ENCODE peak calls at places on chromosomes 12 and 14, in four cellular contexts. N is left ventricle myocardium inferior, L is testis, R is spleen. W is an unnamed sample. For H3K9me3, the result is how much of the 10 kb centered on the place peaks cover.

GRCh38 chr12:112243255-112243965 is 118.0 kb downstream of the TRAFD1 start:
- DNase-seq in N (no peak), L (no peak), R (no peak), W (no peak)

GRCh38 chr14:95023886-95024285 is 133.4 kb downstream of the DICER1 start:
- DNase-seq in N (no peak), L (no peak), R (no peak), W (no peak)

GRCh38 chr14:94601961-94602391 is 10.2 kb upstream of the SERPINA3 start:
- DNase-seq in N (peak), L (peak), R (peak), W (peak)

GRCh38 chr12:46071335-46071734 is 81.0 kb upstream of the SCAF11 start:
- DNase-seq in N (no peak), L (no peak), R (no peak), W (no peak)

GRCh38 chr14:77344597-77344996 is 23.8 kb downstream of the GSTZ1 start:
- DNase-seq in N (no peak), L (no peak), R (no peak), W (no peak)

GRCh38 chr14:60220084-60220483 is 28.9 kb upstream of the PPM1A start:
- DNase-seq in N (no peak), L (no peak), R (no peak), W (no peak)

GRCh38 chr12:40137252-40137651 is 31.4 kb upstream of the SLC2A13 start:
- DNase-seq in N (no peak), L (no peak), R (no peak), W (no peak)

GRCh38 chr12:49358548-49359141 is 8.6 kb upstream of the SPATS2 start:
- DNase-seq in N (no peak), L (peak), R (no peak), W (no peak)

GRCh38 chr12:34603382-34604035 is 581.2 kb downstream of the ALG10 start:
- DNase-seq in N (no peak), L (no peak), R (peak), W (no peak)
- H3K9me3 ChIP-seq in N (half or more), L (under half), R (under half), W (under half)

DNA sequence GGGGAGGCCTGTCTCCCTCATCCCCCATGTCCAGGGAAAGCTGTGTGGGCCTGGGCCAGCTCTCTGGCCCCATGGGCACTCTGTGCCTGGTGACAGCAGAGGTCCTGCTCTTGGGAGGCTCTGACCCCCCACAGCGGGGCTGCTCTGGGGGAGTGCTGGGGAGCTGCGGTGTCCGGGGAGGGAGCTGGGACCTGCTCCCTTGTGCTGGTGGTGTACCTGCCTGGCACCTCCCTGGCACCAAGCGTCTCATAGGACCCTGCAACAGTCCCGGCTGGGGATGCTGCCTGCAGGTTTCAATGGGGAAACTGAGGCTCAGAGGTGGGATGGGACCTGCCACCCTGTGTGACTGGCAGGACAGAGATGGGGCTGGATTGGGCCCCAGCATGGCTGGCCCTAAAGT is 111.3 kb downstream of the KIF26A start:
- DNase-seq in N (no peak), L (no peak), R (no peak), W (peak)
- H3K9me3 ChIP-seq in N (under half), L (under half), R (under half), W (under half)

GRCh38 chr12:130590685-130591084 is 125.4 kb downstream of the RIMBP2 start:
- DNase-seq in N (no peak), L (no peak), R (no peak), W (no peak)
- H3K9me3 ChIP-seq in N (under half), L (under half), R (under half), W (under half)

DNA sequence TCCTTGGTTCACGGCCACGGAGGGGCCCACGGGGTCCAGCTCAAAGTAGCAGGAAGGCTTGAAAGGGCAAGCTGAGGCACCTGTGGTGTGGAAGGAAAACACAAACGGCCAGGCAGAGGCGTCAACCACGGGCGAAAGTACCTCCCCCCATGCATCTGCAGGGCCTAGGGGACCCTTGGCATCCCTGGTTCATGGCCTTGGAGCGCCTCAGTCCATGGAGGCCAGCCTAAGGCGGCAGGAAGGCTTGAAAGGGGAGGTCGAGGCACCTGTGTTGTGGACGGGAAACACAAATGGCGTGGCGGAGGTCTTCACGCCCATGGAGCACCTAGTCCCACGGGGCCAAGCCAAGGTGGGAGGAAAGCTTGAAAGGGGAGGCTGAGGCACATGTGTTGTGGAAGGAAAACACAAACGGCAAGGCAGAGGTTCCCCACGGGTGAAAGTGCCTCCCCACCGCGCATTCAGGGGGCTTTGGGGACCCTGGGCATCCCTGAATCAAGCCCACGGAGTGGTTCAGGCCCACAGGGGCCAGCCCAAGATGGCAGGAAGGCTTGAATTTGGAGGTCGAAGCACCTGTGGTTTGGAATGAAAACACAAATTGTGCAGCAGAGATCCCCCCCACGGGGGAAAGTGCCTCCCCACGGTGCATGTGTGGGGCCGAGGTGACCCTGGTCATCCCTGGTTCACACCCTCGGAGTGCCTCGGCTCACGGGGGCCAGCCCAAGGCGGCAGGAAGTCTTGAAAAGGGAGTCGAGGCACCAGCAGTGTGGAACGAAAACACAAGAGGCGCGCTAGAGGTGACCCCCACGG is 380.8 kb downstream of the ALG10 start:
- DNase-seq in N (peak), L (peak), R (peak), W (no peak)
- H3K9me3 ChIP-seq in N (half or more), L (under half), R (under half), W (under half)